ENCODE peak calls at places on chromosomes 7 and 10, in eight cellular contexts. S, T, L, C, Y, X, M and H are unnamed samples.
A peak's percentile ranks its signal among the peaks of the same experiment; 100 is the strongest.

GRCh38 chr7:102425639-102426267 is 7.6 kb upstream of the ORAI2 start:
- DNase-seq in S (no peak), T (no peak), L (no peak), C (no peak), Y (peak; percentile 87), X (peak; percentile 83), M (no peak), H (peak; percentile 25)

GRCh38 chr7:6178273-6179029 is 94.0 kb downstream of the CYTH3 start:
- DNase-seq in S (no peak), T (no peak), L (no peak), C (no peak), Y (no peak), X (no peak), M (no peak), H (no peak)

GRCh38 chr7:3027005-3027404 is 16.7 kb downstream of the CARD11 start:
- DNase-seq in S (no peak), T (no peak), L (no peak), C (no peak), Y (no peak), X (no peak), M (no peak), H (no peak)

GRCh38 chr10:18216482-18216881 is 76.3 kb downstream of the CACNB2 start:
- DNase-seq in S (peak; percentile 3), T (peak; percentile 15), L (no peak), C (peak; percentile 43), Y (no peak), X (no peak), M (peak; percentile 31), H (no peak)

GRCh38 chr10:124842721-124843120 is 41.1 kb downstream of the ABRAXAS2 start:
- DNase-seq in S (no peak), T (no peak), L (no peak), C (no peak), Y (no peak), X (no peak), M (no peak), H (no peak)

GRCh38 chr7:100221767-100222444 is 2.2 kb downstream of the PVRIG start:
- DNase-seq in S (no peak), T (no peak), L (no peak), C (no peak), Y (no peak), X (no peak), M (no peak), H (no peak)

GRCh38 chr7:1144269-1144771 is 15.7 kb downstream of the ZFAND2A start:
- DNase-seq in S (peak; percentile 25), T (no peak), L (no peak), C (no peak), Y (no peak), X (no peak), M (peak; percentile 29), H (no peak)

GRCh38 chr10:129919358-129919757 is 44.7 kb downstream of the EBF3 start:
- DNase-seq in S (no peak), T (no peak), L (no peak), C (no peak), Y (no peak), X (no peak), M (no peak), H (no peak)

GRCh38 chr7:127979728-127980126 is 51.5 kb downstream of the LRRC4 start:
- DNase-seq in S (no peak), T (no peak), L (no peak), C (no peak), Y (no peak), X (no peak), M (no peak), H (no peak)

GRCh38 chr7:16817536-16817935 is 12.7 kb upstream of the AGR2 start:
- DNase-seq in S (no peak), T (no peak), L (no peak), C (no peak), Y (no peak), X (no peak), M (peak; percentile 50), H (peak; percentile 44)

GRCh38 chr7:34842782-34843181 is 184.8 kb downstream of the NPSR1 start:
- DNase-seq in S (no peak), T (peak; percentile 30), L (no peak), C (no peak), Y (no peak), X (no peak), M (peak; percentile 49), H (no peak)

GRCh38 chr10:103227416-103227815 is 18.3 kb upstream of the RPEL1 start:
- DNase-seq in S (no peak), T (no peak), L (no peak), C (no peak), Y (no peak), X (no peak), M (no peak), H (peak; percentile 66)

GRCh38 chr10:130770018-130770630 is 541.4 kb downstream of the TCERG1L start:
- DNase-seq in S (no peak), T (no peak), L (no peak), C (no peak), Y (no peak), X (no peak), M (no peak), H (no peak)

GRCh38 chr10:95056744-95057363 is 12.4 kb downstream of the CYP2C8 start:
- DNase-seq in S (no peak), T (no peak), L (no peak), C (no peak), Y (no peak), X (no peak), M (no peak), H (no peak)

GRCh38 chr7:28573751-28574295 is 161.5 kb downstream of the CREB5 start:
- DNase-seq in S (no peak), T (no peak), L (no peak), C (no peak), Y (no peak), X (no peak), M (no peak), H (no peak)

GRCh38 chr10:5888843-5889623 is 660 bp downstream of the ANKRD16 start:
- DNase-seq in S (peak; percentile 25), T (peak; percentile 41), L (peak; percentile 48), C (peak; percentile 74), Y (peak; percentile 42), X (peak; percentile 51), M (no peak), H (peak; percentile 31)

GRCh38 chr7:6615853-6616555 is 594 bp downstream of the ZNF853 start:
- DNase-seq in S (peak; percentile 24), T (no peak), L (no peak), C (peak; percentile 41), Y (no peak), X (no peak), M (no peak), H (no peak)

GRCh38 chr10:123262456-123262855 is 108.3 kb downstream of the BUB3 start:
- DNase-seq in S (no peak), T (no peak), L (no peak), C (no peak), Y (no peak), X (no peak), M (no peak), H (no peak)

GRCh38 chr7:30804078-30804661 is 33.0 kb downstream of the MINDY4 start:
- DNase-seq in S (no peak), T (no peak), L (no peak), C (no peak), Y (no peak), X (no peak), M (peak; percentile 80), H (no peak)

GRCh38 chr10:24707445-24707844 is 16.2 kb downstream of the ARHGAP21 start:
- DNase-seq in S (no peak), T (no peak), L (no peak), C (no peak), Y (no peak), X (no peak), M (no peak), H (no peak)

GRCh38 chr10:101857802-101858476 is 14.3 kb upstream of the KCNIP2 start:
- DNase-seq in S (no peak), T (no peak), L (no peak), C (no peak), Y (no peak), X (no peak), M (no peak), H (no peak)
- H3K4me3 ChIP-seq in S (no peak overlapping the region), T (no peak overlapping the region), L (no peak overlapping the region), C (no peak overlapping the region), Y (no peak overlapping the region), X (no peak overlapping the region), M (no peak overlapping the region), H (no peak overlapping the region)

DNA sequence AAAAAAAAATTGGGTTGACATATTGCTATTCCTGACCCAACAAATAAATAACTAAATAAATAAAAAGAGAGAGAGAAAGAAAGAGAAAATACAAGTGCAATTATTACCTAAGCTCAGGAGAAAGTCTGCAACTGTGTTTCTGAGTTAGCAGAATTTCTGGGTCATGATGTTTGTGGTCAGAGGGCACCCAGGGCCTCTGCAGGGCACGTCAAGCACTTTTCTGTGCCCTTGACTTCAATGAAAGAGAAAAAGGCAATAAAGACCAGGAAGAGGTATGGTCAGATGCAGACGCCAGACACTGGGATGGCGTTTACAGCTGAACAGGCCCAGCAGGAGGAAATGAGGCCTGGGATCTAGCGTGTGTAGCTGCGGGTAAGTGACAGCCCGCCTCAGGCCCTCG is 160.9 kb upstream of the GDF10 start:
- DNase-seq in S (no peak), T (no peak), L (peak; percentile 24), C (no peak), Y (no peak), X (no peak), M (no peak), H (no peak)
- H3K27me3 ChIP-seq in S (peaks cover 32% of the 10 kb centered on the region), T (no peaks in the 10 kb centered on the region), L (no peaks in the 10 kb centered on the region), C (no peaks in the 10 kb centered on the region), Y (no peaks in the 10 kb centered on the region), X (no peaks in the 10 kb centered on the region), M (no peaks in the 10 kb centered on the region), H (no peaks in the 10 kb centered on the region)

DNA sequence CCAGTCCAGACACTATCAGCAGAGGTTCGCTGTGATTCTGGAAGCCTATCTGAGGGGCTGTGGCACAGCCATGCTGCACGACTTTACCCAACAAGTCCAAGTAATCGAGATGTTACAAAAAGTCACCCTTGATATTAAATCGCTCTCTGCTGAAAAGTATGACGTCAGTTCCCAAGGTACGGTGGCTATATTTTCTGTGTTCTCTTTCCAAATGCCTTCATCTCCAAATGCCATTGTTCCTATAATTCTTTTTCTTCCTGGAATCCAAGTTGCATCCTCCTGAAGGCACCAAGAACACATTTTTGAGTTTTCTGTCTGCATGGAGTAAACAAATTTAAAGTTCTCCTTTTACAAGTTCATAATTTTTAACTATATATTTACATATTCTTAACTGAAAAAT is 7.7 kb downstream of the PIK3CG start:
- DNase-seq in S (no peak), T (no peak), L (no peak), C (no peak), Y (no peak), X (no peak), M (no peak), H (no peak)
- H3K4me3 ChIP-seq in S (no peak overlapping the region), T (no peak overlapping the region), L (no peak overlapping the region), C (no peak overlapping the region), Y (no peak overlapping the region), X (no peak overlapping the region), M (no peak overlapping the region), H (no peak overlapping the region)

DNA sequence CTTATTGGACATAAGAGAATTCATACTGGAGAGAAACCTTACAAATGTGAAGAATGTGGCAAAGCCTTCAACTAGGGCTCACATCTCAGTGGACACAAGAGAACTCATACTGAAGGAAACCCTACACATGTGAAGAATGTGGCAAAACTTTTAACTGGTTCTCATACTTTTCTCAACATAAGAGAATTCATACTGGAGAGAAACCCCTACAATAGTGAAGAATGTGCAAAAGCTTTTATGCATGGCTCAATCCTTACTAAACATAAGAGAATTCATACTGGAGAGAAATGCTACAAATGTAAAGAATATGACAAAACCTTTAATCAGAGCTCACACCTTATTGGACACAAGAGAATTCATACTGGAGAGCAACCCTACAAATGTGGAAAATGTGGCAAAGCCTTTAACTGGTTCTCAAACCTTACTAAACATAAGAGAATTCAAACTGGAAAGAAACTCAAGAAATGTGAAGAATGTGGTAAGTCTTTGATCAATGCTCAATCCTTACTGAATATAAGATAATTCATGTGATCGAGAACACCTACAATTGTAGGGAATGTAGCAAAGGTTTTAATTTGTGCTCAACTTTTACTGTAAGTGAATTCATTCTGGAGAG is 121.8 kb upstream of the ZNF722 start:
- DNase-seq in S (no peak), T (no peak), L (no peak), C (no peak), Y (no peak), X (no peak), M (no peak), H (no peak)
- H3K27me3 ChIP-seq in S (no peaks in the 10 kb centered on the region), T (no peaks in the 10 kb centered on the region), L (no peaks in the 10 kb centered on the region), C (no peaks in the 10 kb centered on the region), Y (no peaks in the 10 kb centered on the region), X (no peaks in the 10 kb centered on the region), M (no peaks in the 10 kb centered on the region), H (no peaks in the 10 kb centered on the region)